ENCODE peak calls at places on chromosomes 3 and 15, in five cellular contexts. H, J, V, U and N are unnamed samples.
A peak's percentile ranks its signal among the peaks of the same experiment; 100 is the strongest.

GRCh38 chr3:48845170-48845569 is 2.5 kb downstream of the PRKAR2A start:
- DNase-seq in H (no peak), J (no peak), V (no peak), U (no peak), N (no peak)

GRCh38 chr15:29788433-29789034 is 33.7 kb downstream of the TJP1 start:
- DNase-seq in H (peak; percentile 49), J (no peak), V (no peak), U (no peak), N (no peak)

GRCh38 chr15:62877276-62877857 is 165.2 kb upstream of the TPM1 start:
- DNase-seq in H (no peak), J (no peak), V (no peak), U (no peak), N (no peak)

GRCh38 chr3:173993299-173993698 is 595.8 kb downstream of the NLGN1 start:
- DNase-seq in H (peak; percentile 8), J (no peak), V (no peak), U (no peak), N (no peak)

GRCh38 chr3:124217542-124217941 is 225.6 kb upstream of the ROPN1 start:
- DNase-seq in H (peak; percentile 58), J (no peak), V (peak; percentile 88), U (peak; percentile 20), N (no peak)

GRCh38 chr3:56347219-56347871 is 120.9 kb downstream of the ERC2 start:
- DNase-seq in H (no peak), J (no peak), V (peak; percentile 63), U (no peak), N (no peak)

GRCh38 chr3:164465172-164465571 is 613.1 kb downstream of the SI start:
- DNase-seq in H (no peak), J (no peak), V (no peak), U (no peak), N (no peak)

GRCh38 chr15:63274427-63274826 is 3.0 kb upstream of the APH1B start:
- DNase-seq in H (no peak), J (no peak), V (no peak), U (no peak), N (no peak)

GRCh38 chr3:142507241-142507640 is 59.4 kb upstream of the XRN1 start:
- DNase-seq in H (no peak), J (no peak), V (no peak), U (no peak), N (no peak)

GRCh38 chr15:95016511-95017219 is 785.3 kb downstream of the MCTP2 start:
- DNase-seq in H (no peak), J (no peak), V (no peak), U (no peak), N (no peak)

GRCh38 chr15:82056900-82057825 is 11.3 kb upstream of the MEX3B start:
- DNase-seq in H (no peak), J (no peak), V (peak; percentile 15), U (no peak), N (no peak)

GRCh38 chr15:61050844-61051569 is 178.1 kb downstream of the RORA start:
- DNase-seq in H (no peak), J (no peak), V (no peak), U (no peak), N (no peak)

GRCh38 chr3:49020335-49021212 is 1.3 kb upstream of the NDUFAF3 start:
- DNase-seq in H (no peak), J (no peak), V (peak; percentile 47), U (peak; percentile 51), N (peak; percentile 79)

GRCh38 chr3:77025476-77025875 is 14.4 kb upstream of the ROBO2 start:
- DNase-seq in H (no peak), J (no peak), V (no peak), U (no peak), N (no peak)

GRCh38 chr3:146117406-146118285 is 43.3 kb downstream of the PLOD2 start:
- DNase-seq in H (no peak), J (no peak), V (no peak), U (no peak), N (no peak)

GRCh38 chr3:171178714-171179113 is 152.2 kb upstream of the SLC2A2 start:
- DNase-seq in H (no peak), J (no peak), V (no peak), U (no peak), N (no peak)

GRCh38 chr3:169173231-169173630 is 490.3 kb downstream of the MECOM start:
- DNase-seq in H (peak; percentile 55), J (no peak), V (no peak), U (no peak), N (no peak)

GRCh38 chr15:41989573-41990242 is 17.4 kb upstream of the EHD4 start:
- DNase-seq in H (peak; percentile 87), J (peak; percentile 53), V (peak; percentile 97), U (peak; percentile 82), N (peak; percentile 84)

GRCh38 chr3:159586587-159587202 is 401.9 kb upstream of the IL12A start:
- DNase-seq in H (peak; percentile 30), J (no peak), V (peak; percentile 55), U (no peak), N (no peak)

GRCh38 chr15:98943609-98944111 is 63.9 kb downstream of the PGPEP1L start:
- DNase-seq in H (no peak), J (no peak), V (no peak), U (peak; percentile 37), N (no peak)

GRCh38 chr3:72810063-72810462 is 38.2 kb downstream of the SHQ1 start:
- DNase-seq in H (no peak), J (no peak), V (no peak), U (no peak), N (no peak)